ENCODE peak calls at places on chromosomes 12 and 14, in six cellular contexts. S, Z, W, Q, G and V are unnamed samples.

GRCh38 chr14:63727231-63727735 is 582 bp downstream of the SGPP1 start:
- DNase-seq in Z (no peak), W (peak), S (peak), Q (peak), G (peak), V (no peak)

GRCh38 chr14:50920482-50921225 is 23.6 kb downstream of the PYGL start:
- DNase-seq in Z (no peak), Q (peak), W (peak), G (peak), S (no peak), V (no peak)

GRCh38 chr12:101527682-101528081 is 52.5 kb downstream of the SPIC start:
- DNase-seq in Q (no peak), Z (no peak), W (no peak), S (no peak), G (peak), V (no peak)

GRCh38 chr12:130818381-130819247 is 20.4 kb downstream of the STX2 start:
- DNase-seq in G (peak), W (no peak), Z (peak), Q (peak), S (no peak), V (peak)

GRCh38 chr12:18476866-18477265 is 215.5 kb downstream of the PIK3C2G start:
- DNase-seq in G (no peak), S (no peak), Z (no peak), Q (no peak), W (no peak), V (no peak)

GRCh38 chr12:100566887-100567637 is 6.4 kb upstream of the GAS2L3 start:
- DNase-seq in Z (no peak), Q (peak), W (peak), S (peak), G (no peak), V (peak)

GRCh38 chr14:54312166-54312801 is 84.5 kb upstream of the CDKN3 start:
- DNase-seq in W (peak), G (no peak), S (no peak), Q (peak), Z (no peak), V (no peak)

GRCh38 chr12:114911196-114911595 is 227.2 kb upstream of the TBX3 start:
- DNase-seq in G (no peak), W (no peak), Z (no peak), Q (no peak), S (no peak), V (no peak)

GRCh38 chr12:71157601-71158233 is at the start of gene TSPAN8:
- DNase-seq in G (no peak), S (no peak), Q (no peak), W (no peak), Z (no peak), V (no peak)

GRCh38 chr12:67237231-67237630 is 31.9 kb upstream of the CAND1 start:
- DNase-seq in G (no peak), S (no peak), W (no peak), Q (no peak), Z (no peak), V (no peak)
- H3K4me3 ChIP-seq in G (no peak), S (no peak), W (no peak), Q (no peak), Z (no peak), V (no peak)

GRCh38 chr12:116693259-116694227 is 44.3 kb downstream of the SPRING1 start:
- DNase-seq in Q (peak), W (no peak), S (no peak), Z (no peak), G (peak), V (no peak)
- H3K4me3 ChIP-seq in Q (no peak), W (peak), S (no peak), Z (no peak), G (peak), V (no peak)

GRCh38 chr12:19482551-19483109 is 43.3 kb downstream of the AEBP2 start:
- DNase-seq in G (peak), S (no peak), Z (peak), W (no peak), Q (peak), V (peak)

GRCh38 chr12:19480459-19480858 is 41.2 kb downstream of the AEBP2 start:
- DNase-seq in G (no peak), Z (no peak), S (no peak), W (no peak), Q (no peak), V (no peak)

GRCh38 chr12:19483727-19484126 is 44.4 kb downstream of the AEBP2 start:
- DNase-seq in W (no peak), G (no peak), Z (no peak), Q (peak), S (no peak), V (no peak)

GRCh38 chr12:19484738-19485137 is 45.4 kb downstream of the AEBP2 start:
- DNase-seq in S (no peak), Q (no peak), Z (no peak), G (no peak), W (no peak), V (no peak)

GRCh38 chr12:19482036-19482435 is 42.7 kb downstream of the AEBP2 start:
- DNase-seq in Z (no peak), W (no peak), G (no peak), S (no peak), Q (peak), V (no peak)
- H3K4me3 ChIP-seq in Z (no peak), W (no peak), G (no peak), S (no peak), Q (no peak), V (no peak)

GRCh38 chr12:30169839-30170591 is 386.3 kb upstream of the TMTC1 start:
- DNase-seq in Z (no peak), W (no peak), S (no peak), G (peak), Q (peak), V (no peak)
- H3K4me3 ChIP-seq in Z (no peak), W (no peak), S (no peak), G (peak), Q (no peak), V (no peak)

GRCh38 chr14:55689971-55690871 is 110.2 kb downstream of the KTN1 start:
- DNase-seq in S (no peak), Q (no peak), W (no peak), G (no peak), Z (no peak), V (no peak)
- H3K4me3 ChIP-seq in S (no peak), Q (no peak), W (no peak), G (no peak), Z (no peak), V (no peak)

DNA sequence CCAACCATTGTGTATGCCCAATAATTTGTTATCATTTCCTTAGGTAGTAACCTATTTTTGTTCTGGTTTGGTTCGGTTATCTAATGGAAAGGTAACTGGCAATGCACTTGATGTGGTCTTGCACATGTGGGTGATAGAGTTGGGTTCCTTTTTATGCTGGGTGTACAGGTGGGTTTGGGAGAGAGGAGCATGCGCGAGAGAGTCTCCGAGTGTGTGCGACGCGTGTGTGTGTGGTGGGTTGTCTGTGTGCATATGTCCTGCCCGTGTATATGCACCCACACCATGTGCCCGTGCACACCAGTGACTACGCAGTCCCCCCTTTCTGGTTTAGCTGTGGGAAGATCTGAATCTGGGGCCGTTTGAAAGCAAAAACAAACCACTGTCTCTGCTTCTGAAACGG is 102.6 kb upstream of the FKBP4 start:
- DNase-seq in W (no peak), S (no peak), Z (no peak), Q (no peak), G (no peak), V (no peak)
- H3K4me3 ChIP-seq in W (no peak), S (no peak), Z (peak), Q (peak), G (no peak), V (peak)

GRCh38 chr14:22412936-22413411 is 176.1 kb downstream of the DAD1 start:
- DNase-seq in G (no peak), Z (no peak), Q (no peak), S (no peak), W (no peak), V (no peak)
- H3K4me3 ChIP-seq in G (no peak), Z (no peak), Q (no peak), S (no peak), W (no peak), V (no peak)